ENCODE peak calls at places on chromosomes 4 and X, in nine cellular contexts. One of them, this sample, is unnamed.

GRCh38 chrX:68647156-68647957 is at the start of gene STARD8:
- DNase-seq in cardiac fibroblast: peak
- DNase-seq in GM12864: no peak
- DNase-seq in HFF-Myc: no peak
- DNase-seq in ovary: peak
- DNase-seq in AG09309: no peak
- DNase-seq in BJ: no peak
- DNase-seq in cardiac muscle cell: peak
- DNase-seq in transverse colon: no peak
- DNase-seq in this sample: no peak

GRCh38 chrX:44343412-44343942 is at the start of gene EFHC2:
- DNase-seq in cardiac fibroblast: no peak
- DNase-seq in GM12864: no peak
- DNase-seq in HFF-Myc: no peak
- DNase-seq in ovary: peak
- DNase-seq in AG09309: no peak
- DNase-seq in BJ: no peak
- DNase-seq in cardiac muscle cell: peak
- DNase-seq in transverse colon: peak
- DNase-seq in this sample: no peak

GRCh38 chr4:62014982-62015739 is 815.0 kb downstream of the ADGRL3 start:
- DNase-seq in cardiac fibroblast: peak
- DNase-seq in GM12864: no peak
- DNase-seq in HFF-Myc: no peak
- DNase-seq in ovary: no peak
- DNase-seq in AG09309: no peak
- DNase-seq in BJ: no peak
- DNase-seq in cardiac muscle cell: no peak
- DNase-seq in transverse colon: no peak
- DNase-seq in this sample: no peak

GRCh38 chr4:11130195-11130975 is 298.3 kb downstream of the HS3ST1 start:
- DNase-seq in cardiac fibroblast: peak
- DNase-seq in GM12864: no peak
- DNase-seq in HFF-Myc: no peak
- DNase-seq in ovary: no peak
- DNase-seq in AG09309: no peak
- DNase-seq in BJ: no peak
- DNase-seq in cardiac muscle cell: no peak
- DNase-seq in transverse colon: no peak
- DNase-seq in this sample: no peak

GRCh38 chrX:119647552-119648420 is 41.6 kb upstream of the NKRF start:
- DNase-seq in cardiac fibroblast: no peak
- DNase-seq in GM12864: peak
- DNase-seq in HFF-Myc: no peak
- DNase-seq in ovary: no peak
- DNase-seq in AG09309: no peak
- DNase-seq in BJ: no peak
- DNase-seq in cardiac muscle cell: no peak
- DNase-seq in transverse colon: no peak
- DNase-seq in this sample: no peak

GRCh38 chrX:72539822-72540221 is 32.8 kb downstream of the HDAC8 start:
- DNase-seq in cardiac fibroblast: peak
- DNase-seq in GM12864: no peak
- DNase-seq in HFF-Myc: no peak
- DNase-seq in ovary: no peak
- DNase-seq in AG09309: no peak
- DNase-seq in BJ: no peak
- DNase-seq in cardiac muscle cell: peak
- DNase-seq in transverse colon: no peak
- DNase-seq in this sample: no peak

GRCh38 chrX:21479695-21480280 is 105.6 kb downstream of the CNKSR2 start:
- DNase-seq in cardiac fibroblast: peak
- DNase-seq in GM12864: peak
- DNase-seq in HFF-Myc: peak
- DNase-seq in ovary: no peak
- DNase-seq in AG09309: peak
- DNase-seq in BJ: peak
- DNase-seq in cardiac muscle cell: peak
- DNase-seq in transverse colon: no peak
- DNase-seq in this sample: peak

GRCh38 chr4:80017125-80017854 is 55.7 kb downstream of the ANTXR2 start:
- DNase-seq in cardiac fibroblast: peak
- DNase-seq in GM12864: no peak
- DNase-seq in HFF-Myc: peak
- DNase-seq in ovary: no peak
- DNase-seq in AG09309: peak
- DNase-seq in BJ: peak
- DNase-seq in cardiac muscle cell: peak
- DNase-seq in transverse colon: no peak
- DNase-seq in this sample: peak

GRCh38 chr4:183201331-183201730 is 102.3 kb downstream of the WWC2 start:
- DNase-seq in cardiac fibroblast: peak
- DNase-seq in GM12864: no peak
- DNase-seq in HFF-Myc: no peak
- DNase-seq in ovary: no peak
- DNase-seq in AG09309: peak
- DNase-seq in BJ: peak
- DNase-seq in cardiac muscle cell: no peak
- DNase-seq in transverse colon: no peak
- DNase-seq in this sample: no peak

GRCh38 chr4:167903291-167903721 is 189.0 kb upstream of the ANXA10 start:
- DNase-seq in cardiac fibroblast: peak
- DNase-seq in GM12864: no peak
- DNase-seq in HFF-Myc: no peak
- DNase-seq in ovary: no peak
- DNase-seq in AG09309: no peak
- DNase-seq in BJ: no peak
- DNase-seq in cardiac muscle cell: no peak
- DNase-seq in transverse colon: no peak
- DNase-seq in this sample: no peak

GRCh38 chrX:19964017-19964710 is 26.7 kb downstream of the BCLAF3 start:
- DNase-seq in cardiac fibroblast: no peak
- DNase-seq in GM12864: peak
- DNase-seq in HFF-Myc: no peak
- DNase-seq in ovary: no peak
- DNase-seq in AG09309: no peak
- DNase-seq in BJ: no peak
- DNase-seq in cardiac muscle cell: no peak
- DNase-seq in transverse colon: no peak
- DNase-seq in this sample: no peak

GRCh38 chrX:2320580-2321327 is 180.0 kb downstream of the DHRSX start:
- DNase-seq in cardiac fibroblast: peak
- DNase-seq in GM12864: no peak
- DNase-seq in HFF-Myc: peak
- DNase-seq in ovary: no peak
- DNase-seq in AG09309: peak
- DNase-seq in BJ: peak
- DNase-seq in cardiac muscle cell: peak
- DNase-seq in transverse colon: no peak
- DNase-seq in this sample: peak

GRCh38 chr4:38071801-38072567 is 111.8 kb downstream of the PTTG2 start:
- DNase-seq in cardiac fibroblast: peak
- DNase-seq in GM12864: no peak
- DNase-seq in HFF-Myc: no peak
- DNase-seq in ovary: no peak
- DNase-seq in AG09309: no peak
- DNase-seq in BJ: no peak
- DNase-seq in cardiac muscle cell: peak
- DNase-seq in transverse colon: no peak
- DNase-seq in this sample: no peak

GRCh38 chr4:22237155-22237751 is 278.6 kb downstream of the ADGRA3 start:
- DNase-seq in cardiac fibroblast: peak
- DNase-seq in GM12864: no peak
- DNase-seq in HFF-Myc: no peak
- DNase-seq in ovary: peak
- DNase-seq in AG09309: no peak
- DNase-seq in BJ: no peak
- DNase-seq in cardiac muscle cell: peak
- DNase-seq in transverse colon: peak
- DNase-seq in this sample: no peak

GRCh38 chr4:133921280-133922195 is 280.1 kb downstream of the PABPC4L start:
- DNase-seq in cardiac fibroblast: peak
- DNase-seq in GM12864: no peak
- DNase-seq in HFF-Myc: no peak
- DNase-seq in ovary: no peak
- DNase-seq in AG09309: no peak
- DNase-seq in BJ: no peak
- DNase-seq in cardiac muscle cell: peak
- DNase-seq in transverse colon: no peak
- DNase-seq in this sample: no peak

GRCh38 chrX:13091111-13091765 is 46.8 kb upstream of the FAM9C start:
- DNase-seq in cardiac fibroblast: no peak
- DNase-seq in GM12864: no peak
- DNase-seq in HFF-Myc: no peak
- DNase-seq in ovary: no peak
- DNase-seq in AG09309: no peak
- DNase-seq in BJ: no peak
- DNase-seq in cardiac muscle cell: no peak
- DNase-seq in transverse colon: no peak
- DNase-seq in this sample: no peak

GRCh38 chrX:74450803-74451449 is 29.6 kb downstream of the SLC16A2 start:
- DNase-seq in cardiac fibroblast: peak
- DNase-seq in GM12864: no peak
- DNase-seq in HFF-Myc: peak
- DNase-seq in ovary: no peak
- DNase-seq in AG09309: peak
- DNase-seq in BJ: peak
- DNase-seq in cardiac muscle cell: no peak
- DNase-seq in transverse colon: no peak
- DNase-seq in this sample: peak

GRCh38 chr4:777520-778262 is 48.2 kb downstream of the CPLX1 start:
- DNase-seq in cardiac fibroblast: no peak
- DNase-seq in GM12864: no peak
- DNase-seq in HFF-Myc: no peak
- DNase-seq in ovary: no peak
- DNase-seq in AG09309: no peak
- DNase-seq in BJ: no peak
- DNase-seq in cardiac muscle cell: no peak
- DNase-seq in transverse colon: no peak
- DNase-seq in this sample: no peak

GRCh38 chr4:776743-777441 is 49.0 kb downstream of the CPLX1 start:
- DNase-seq in cardiac fibroblast: no peak
- DNase-seq in GM12864: no peak
- DNase-seq in HFF-Myc: no peak
- DNase-seq in ovary: no peak
- DNase-seq in AG09309: no peak
- DNase-seq in BJ: no peak
- DNase-seq in cardiac muscle cell: no peak
- DNase-seq in transverse colon: no peak
- DNase-seq in this sample: no peak

GRCh38 chr4:780730-781492 is 45.0 kb downstream of the CPLX1 start:
- DNase-seq in cardiac fibroblast: no peak
- DNase-seq in GM12864: no peak
- DNase-seq in HFF-Myc: no peak
- DNase-seq in ovary: no peak
- DNase-seq in AG09309: no peak
- DNase-seq in BJ: no peak
- DNase-seq in cardiac muscle cell: no peak
- DNase-seq in transverse colon: no peak
- DNase-seq in this sample: no peak

GRCh38 chr4:781493-782216 is 44.3 kb downstream of the CPLX1 start:
- DNase-seq in cardiac fibroblast: peak
- DNase-seq in GM12864: peak
- DNase-seq in HFF-Myc: peak
- DNase-seq in ovary: peak
- DNase-seq in AG09309: peak
- DNase-seq in BJ: peak
- DNase-seq in cardiac muscle cell: peak
- DNase-seq in transverse colon: peak
- DNase-seq in this sample: peak

GRCh38 chr4:779555-779954 is 46.4 kb downstream of the CPLX1 start:
- DNase-seq in cardiac fibroblast: no peak
- DNase-seq in GM12864: no peak
- DNase-seq in HFF-Myc: no peak
- DNase-seq in ovary: no peak
- DNase-seq in AG09309: no peak
- DNase-seq in BJ: no peak
- DNase-seq in cardiac muscle cell: no peak
- DNase-seq in transverse colon: no peak
- DNase-seq in this sample: no peak
- H3K4me3 ChIP-seq in cardiac fibroblast: no peak
- H3K4me3 ChIP-seq in GM12864: no peak
- H3K4me3 ChIP-seq in HFF-Myc: no peak
- H3K4me3 ChIP-seq in ovary: no peak
- H3K4me3 ChIP-seq in AG09309: no peak
- H3K4me3 ChIP-seq in BJ: no peak
- H3K4me3 ChIP-seq in cardiac muscle cell: no peak
- H3K4me3 ChIP-seq in transverse colon: no peak
- H3K4me3 ChIP-seq in this sample: no peak

GRCh38 chr4:69518102-69518501 is 22.4 kb upstream of the UGT2B4 start:
- DNase-seq in cardiac fibroblast: no peak
- DNase-seq in GM12864: no peak
- DNase-seq in HFF-Myc: no peak
- DNase-seq in ovary: no peak
- DNase-seq in AG09309: no peak
- DNase-seq in BJ: no peak
- DNase-seq in cardiac muscle cell: no peak
- DNase-seq in transverse colon: no peak
- DNase-seq in this sample: peak
- TF ChIP-seq CTCF in cardiac fibroblast: no peak
- TF ChIP-seq CTCF in GM12864: no peak
- TF ChIP-seq CTCF in HFF-Myc: no peak
- TF ChIP-seq CTCF in ovary: no peak
- TF ChIP-seq CTCF in AG09309: no peak
- TF ChIP-seq CTCF in BJ: no peak
- TF ChIP-seq CTCF in cardiac muscle cell: no peak
- TF ChIP-seq CTCF in transverse colon: no peak
- TF ChIP-seq CTCF in this sample: no peak

GRCh38 chrX:80749404-80749803 is 60.3 kb downstream of the BRWD3 start:
- DNase-seq in cardiac fibroblast: no peak
- DNase-seq in GM12864: no peak
- DNase-seq in HFF-Myc: no peak
- DNase-seq in ovary: no peak
- DNase-seq in AG09309: no peak
- DNase-seq in BJ: no peak
- DNase-seq in cardiac muscle cell: no peak
- DNase-seq in transverse colon: no peak
- DNase-seq in this sample: no peak

GRCh38 chrX:80751456-80751855 is 58.2 kb downstream of the BRWD3 start:
- DNase-seq in cardiac fibroblast: peak
- DNase-seq in GM12864: no peak
- DNase-seq in HFF-Myc: no peak
- DNase-seq in ovary: no peak
- DNase-seq in AG09309: no peak
- DNase-seq in BJ: no peak
- DNase-seq in cardiac muscle cell: no peak
- DNase-seq in transverse colon: no peak
- DNase-seq in this sample: no peak

GRCh38 chrX:80755174-80755573 is 54.5 kb downstream of the BRWD3 start:
- DNase-seq in cardiac fibroblast: no peak
- DNase-seq in GM12864: no peak
- DNase-seq in HFF-Myc: no peak
- DNase-seq in ovary: no peak
- DNase-seq in AG09309: no peak
- DNase-seq in BJ: no peak
- DNase-seq in cardiac muscle cell: no peak
- DNase-seq in transverse colon: no peak
- DNase-seq in this sample: no peak
- H3K4me3 ChIP-seq in cardiac fibroblast: no peak
- H3K4me3 ChIP-seq in GM12864: no peak
- H3K4me3 ChIP-seq in HFF-Myc: no peak
- H3K4me3 ChIP-seq in ovary: no peak
- H3K4me3 ChIP-seq in AG09309: no peak
- H3K4me3 ChIP-seq in BJ: no peak
- H3K4me3 ChIP-seq in cardiac muscle cell: no peak
- H3K4me3 ChIP-seq in transverse colon: no peak
- H3K4me3 ChIP-seq in this sample: no peak

GRCh38 chrX:53831662-53832635 is 145.4 kb upstream of the HUWE1 start:
- DNase-seq in cardiac fibroblast: peak
- DNase-seq in GM12864: no peak
- DNase-seq in HFF-Myc: peak
- DNase-seq in ovary: no peak
- DNase-seq in AG09309: no peak
- DNase-seq in BJ: no peak
- DNase-seq in cardiac muscle cell: peak
- DNase-seq in transverse colon: peak
- DNase-seq in this sample: peak
- TF ChIP-seq CTCF in cardiac fibroblast: peak
- TF ChIP-seq CTCF in GM12864: peak
- TF ChIP-seq CTCF in HFF-Myc: peak
- TF ChIP-seq CTCF in ovary: no peak
- TF ChIP-seq CTCF in AG09309: peak
- TF ChIP-seq CTCF in BJ: peak
- TF ChIP-seq CTCF in cardiac muscle cell: peak
- TF ChIP-seq CTCF in transverse colon: peak
- TF ChIP-seq CTCF in this sample: peak